ENCODE peak calls at places on chromosome 9, in ten cellular contexts. V is mesothelial cell of epicardium, U is heart right ventricle, Q is BJ, K is neural crest cell, E is uterus, F is fibroblast of lung, H is neural progenitor cell, N is GM13977, P is CD14-positive monocyte. W is an unnamed sample.

GRCh38 chr9:9412241-9412640 is 1200.6 kb downstream of the PTPRD start:
- DNase-seq in Q (no peak), V (no peak), H (no peak), U (no peak), N (no peak), F (no peak), K (no peak), E (no peak), P (no peak), W (no peak)

GRCh38 chr9:2727966-2728613 is 10.8 kb downstream of the KCNV2 start:
- DNase-seq in H (peak; percentile 43), Q (peak; percentile 26), K (peak; percentile 18), F (peak; percentile 52), P (no peak), E (peak; percentile 36), V (no peak), U (no peak), N (peak; percentile 23), W (no peak)

GRCh38 chr9:133889498-133890301 is 102.4 kb downstream of the VAV2 start:
- DNase-seq in Q (no peak), U (no peak), P (no peak), N (no peak), K (no peak), H (no peak), E (no peak), V (no peak), F (peak; percentile 38), W (no peak)

GRCh38 chr9:114249424-114250234 is 73.3 kb upstream of the ORM1 start:
- DNase-seq in N (no peak), Q (no peak), U (no peak), K (no peak), P (no peak), V (no peak), H (no peak), F (no peak), E (no peak), W (no peak)

GRCh38 chr9:137366891-137367381 is 56.0 kb downstream of the EXD3 start:
- DNase-seq in E (peak; percentile 11), V (no peak), K (no peak), H (no peak), P (no peak), U (no peak), N (no peak), F (no peak), Q (no peak), W (no peak)

GRCh38 chr9:128390150-128390812 is 19.1 kb downstream of the URM1 start:
- DNase-seq in V (no peak), F (no peak), Q (no peak), U (no peak), H (no peak), P (no peak), N (no peak), K (no peak), E (no peak), W (no peak)

GRCh38 chr9:71820516-71820915 is 52.2 kb upstream of the CEMIP2 start:
- DNase-seq in K (no peak), H (no peak), N (no peak), Q (no peak), P (no peak), V (no peak), E (no peak), F (no peak), U (no peak), W (no peak)

GRCh38 chr9:132780230-132781007 is 97.7 kb downstream of the AK8 start:
- DNase-seq in E (no peak), K (no peak), V (peak; percentile 33), P (no peak), U (no peak), H (no peak), N (no peak), Q (no peak), F (no peak), W (no peak)

GRCh38 chr9:4987996-4988421 is 2.9 kb downstream of the JAK2 start:
- DNase-seq in P (no peak), E (peak; percentile 28), V (peak; percentile 43), K (peak; percentile 55), F (peak; percentile 55), N (peak; percentile 42), H (peak; percentile 88), U (no peak), Q (no peak), W (no peak)

GRCh38 chr9:33619666-33620404 is 95.8 kb downstream of the ANKRD18B start:
- DNase-seq in V (no peak), Q (peak; percentile 18), N (no peak), H (no peak), K (no peak), E (no peak), P (no peak), F (peak; percentile 86), U (no peak), W (no peak)

GRCh38 chr9:75996726-75997125 is 106.3 kb downstream of the PCSK5 start:
- DNase-seq in Q (no peak), F (peak; percentile 29), E (no peak), N (no peak), P (no peak), K (no peak), H (no peak), V (no peak), U (no peak), W (no peak)

GRCh38 chr9:32431940-32432555 is 47.6 kb downstream of the ACO1 start:
- DNase-seq in U (peak; percentile 28), F (peak; percentile 52), P (no peak), Q (no peak), E (peak; percentile 31), V (peak; percentile 44), H (peak; percentile 56), N (no peak), K (peak; percentile 36), W (peak; percentile 30)

GRCh38 chr9:114372971-114373591 is 14.7 kb downstream of the AKNA start:
- DNase-seq in F (no peak), N (peak; percentile 85), V (no peak), Q (no peak), H (no peak), K (no peak), U (peak; percentile 57), E (no peak), P (peak; percentile 92), W (peak; percentile 62)

GRCh38 chr9:95409650-95410426 is 92.3 kb upstream of the FANCC start:
- DNase-seq in E (no peak), U (no peak), N (no peak), V (no peak), P (no peak), F (peak; percentile 77), Q (peak; percentile 41), K (no peak), H (no peak), W (no peak)

GRCh38 chr9:131296906-131297500 is 7.5 kb downstream of the PLPP7 start:
- DNase-seq in E (no peak), F (no peak), K (no peak), U (no peak), V (no peak), N (no peak), H (no peak), Q (no peak), P (no peak), W (no peak)

DNA sequence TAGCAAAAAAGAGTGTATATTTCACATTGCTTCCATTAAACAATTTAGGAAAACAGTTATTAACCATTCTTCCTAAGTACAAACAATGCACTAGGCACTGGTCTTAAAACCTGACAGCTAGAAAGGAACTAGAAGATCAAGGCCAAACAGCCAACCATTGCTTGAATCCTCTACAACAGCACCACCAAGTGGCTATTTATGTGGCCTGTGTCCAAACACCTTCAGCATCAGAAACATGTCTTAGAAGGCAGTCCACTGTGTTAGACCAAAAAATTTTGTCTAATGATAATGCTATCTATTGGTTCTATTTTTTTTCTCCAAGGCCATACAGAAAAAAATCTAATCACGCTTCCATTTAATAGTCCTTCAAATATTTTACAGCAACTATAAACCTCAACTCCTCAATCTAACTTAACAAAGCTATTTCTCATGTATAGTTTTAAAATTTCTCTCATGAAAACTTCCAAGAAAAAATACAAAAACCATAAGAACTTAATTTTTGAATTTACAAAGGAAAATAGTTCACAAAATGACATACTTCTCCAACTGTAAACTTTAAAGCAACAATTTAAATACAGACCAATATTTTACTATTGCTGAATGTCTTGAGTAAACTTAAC is 36.1 kb downstream of the CAAP1 start:
- DNase-seq in U (no peak), N (peak; percentile 50), H (peak; percentile 71), E (no peak), P (no peak), F (peak; percentile 35), K (peak; percentile 23), V (no peak), Q (no peak), W (no peak)
- TF ChIP-seq CTCF in U (peak; percentile 23), N (peak; percentile 68), H (peak; percentile 87), E (peak; percentile 52), P (peak; percentile 57), F (peak; percentile 35), K (peak; percentile 76), V (no peak), Q (peak; percentile 41), W (peak; percentile 26)

DNA sequence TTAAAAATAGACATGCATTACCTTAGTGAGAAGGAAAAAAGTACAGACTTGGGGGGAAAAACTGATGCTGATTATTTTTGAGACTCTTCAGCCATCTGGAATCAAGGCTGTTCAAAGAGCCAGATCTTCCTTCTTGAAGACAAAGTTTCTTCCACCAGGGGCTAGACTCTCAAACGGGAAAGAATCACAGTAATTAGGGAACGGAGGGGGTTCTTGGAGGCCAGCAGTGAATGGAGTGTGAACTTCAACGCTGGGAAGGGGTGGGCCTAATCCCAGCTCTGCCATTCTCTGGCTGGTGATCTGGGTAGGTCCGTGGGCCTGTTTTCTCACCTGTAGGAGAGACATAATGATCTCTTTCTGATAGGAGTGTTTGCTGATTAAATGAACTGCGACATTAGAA is 21.1 kb upstream of the LHX2 start:
- DNase-seq in H (no peak), E (no peak), V (no peak), Q (no peak), U (no peak), K (no peak), F (no peak), N (no peak), P (no peak), W (no peak)
- TF ChIP-seq CTCF in H (no peak), E (no peak), V (no peak), Q (no peak), U (no peak), K (no peak), F (no peak), N (no peak), P (no peak), W (no peak)

DNA sequence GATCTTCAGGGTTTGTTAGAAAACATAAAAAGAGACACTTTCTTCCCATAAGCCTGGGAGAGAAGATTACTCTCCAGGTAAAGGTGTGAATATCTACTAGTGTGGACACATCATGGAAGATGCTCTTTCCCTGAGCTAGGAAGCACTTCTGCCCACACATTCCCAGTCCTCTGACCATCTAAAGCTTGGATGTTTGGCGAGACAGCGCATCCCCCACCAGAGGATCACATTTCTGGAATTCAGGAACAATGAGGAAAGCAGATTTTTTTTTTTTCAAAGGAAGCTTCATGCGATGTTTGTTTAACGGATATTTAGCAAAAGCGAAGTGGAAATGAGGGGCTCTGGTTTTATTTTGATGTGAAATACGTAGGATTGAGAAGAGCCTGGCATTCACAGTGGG is 6.2 kb downstream of the SVEP1 start:
- DNase-seq in Q (no peak), E (no peak), H (no peak), U (no peak), N (no peak), P (no peak), K (no peak), V (no peak), F (no peak), W (no peak)
- TF ChIP-seq CTCF in Q (no peak), E (no peak), H (no peak), U (no peak), N (no peak), P (no peak), K (no peak), V (no peak), F (no peak), W (no peak)

GRCh38 chr9:108478431-108478837 is 377.4 kb downstream of the ACTL7B start:
- DNase-seq in P (no peak), H (no peak), U (no peak), F (peak; percentile 97), E (peak; percentile 39), N (no peak), K (no peak), Q (no peak), V (no peak), W (no peak)
- TF ChIP-seq CTCF in P (no peak), H (no peak), U (no peak), F (peak; percentile 10), E (no peak), N (no peak), K (no peak), Q (no peak), V (no peak), W (no peak)

W was measured in left ventricle myocardium inferior.